ENCODE peak calls at places on chromosome 11, in four cellular contexts. H is neuronal stem cell, E is H9, C is H1. Y is an unnamed sample.

GRCh38 chr11:32947985-32948384 is 55.4 kb downstream of the QSER1 start:
- DNase-seq in H (no peak), E (no peak), C (no peak), Y (no peak)

GRCh38 chr11:82807646-82808045 is 74.0 kb upstream of the FAM181B start:
- DNase-seq in H (no peak), E (no peak), C (no peak), Y (no peak)

GRCh38 chr11:17742019-17742418 is 7.4 kb downstream of the KCNC1 start:
- DNase-seq in H (no peak), E (no peak), C (no peak), Y (no peak)

GRCh38 chr11:126739499-126740145 is 260.9 kb downstream of the KIRREL3 start:
- DNase-seq in H (no peak), E (no peak), C (no peak), Y (no peak)

GRCh38 chr11:71580057-71581003 is 2.3 kb downstream of the KRTAP5-11 start:
- DNase-seq in H (peak; percentile 23), E (peak; percentile 75), C (no peak), Y (peak; percentile 36)

GRCh38 chr11:30984442-30984816 is 385.1 kb downstream of the DCDC1 start:
- DNase-seq in H (no peak), E (no peak), C (no peak), Y (peak; percentile 54)

GRCh38 chr11:17013548-17014320 is 480 bp downstream of the PLEKHA7 start:
- DNase-seq in H (peak; percentile 3), E (peak; percentile 65), C (peak; percentile 80), Y (peak; percentile 9)

GRCh38 chr11:18705651-18706281 is 7.2 kb downstream of the TMEM86A start:
- DNase-seq in H (no peak), E (no peak), C (no peak), Y (no peak)

GRCh38 chr11:45108070-45109064 is 38.1 kb upstream of the PRDM11 start:
- DNase-seq in H (no peak), E (no peak), C (peak; percentile 42), Y (no peak)

GRCh38 chr11:6319001-6319878 is 1.1 kb downstream of the CAVIN3 start:
- DNase-seq in H (no peak), E (peak; percentile 59), C (peak; percentile 73), Y (peak; percentile 35)

GRCh38 chr11:83573097-83573496 is 286.9 kb upstream of the CCDC90B start:
- DNase-seq in H (no peak), E (no peak), C (no peak), Y (no peak)

DNA sequence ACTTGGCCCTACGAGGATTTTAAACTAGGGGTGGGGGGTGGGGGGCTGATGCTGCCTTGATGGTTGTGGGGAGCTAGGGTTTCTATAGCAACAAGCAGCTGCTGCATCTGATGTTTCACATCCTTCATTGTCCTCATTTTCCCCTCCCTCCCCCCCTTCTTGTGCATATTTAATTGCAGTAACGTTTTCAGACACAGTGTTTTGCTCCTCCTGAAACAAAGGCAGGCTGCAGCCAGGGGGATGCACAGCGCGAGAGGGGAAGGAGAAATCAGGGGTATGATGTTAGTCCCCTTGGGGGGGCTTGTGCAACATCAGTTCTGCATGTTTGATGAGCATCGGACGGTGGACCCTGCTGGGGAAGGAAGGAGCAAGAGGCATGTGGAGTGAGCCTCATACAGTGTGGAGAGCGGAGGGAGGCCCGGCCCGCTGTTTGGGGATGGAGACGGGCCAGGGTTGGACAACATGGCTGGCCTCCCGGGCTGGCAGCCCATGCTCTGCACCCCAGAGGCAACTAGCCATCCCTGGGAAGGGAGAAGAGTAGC is 208.3 kb downstream of the CEP164 start:
- DNase-seq in H (no peak), E (no peak), C (no peak), Y (no peak)
- H3K18ac ChIP-seq in H (peak overlapping the region; percentile 83), E (no peak overlapping the region), C (no peak overlapping the region), Y (no peak overlapping the region)

GRCh38 chr11:65383778-65384177 is 1.3 kb upstream of the SLC25A45 start:
- DNase-seq in H (no peak), E (no peak), C (no peak), Y (no peak)

GRCh38 chr11:65382036-65382803 is at the start of gene SLC25A45:
- DNase-seq in H (no peak), E (peak; percentile 81), C (peak; percentile 80), Y (peak; percentile 96)

GRCh38 chr11:65381721-65382035 is 768 bp downstream of the SLC25A45 start:
- DNase-seq in H (no peak), E (no peak), C (no peak), Y (peak; percentile 87)

GRCh38 chr11:65384301-65384889 is 1.9 kb upstream of the SLC25A45 start:
- DNase-seq in H (no peak), E (no peak), C (no peak), Y (no peak)

GRCh38 chr11:65382804-65383368 is 440 bp upstream of the SLC25A45 start:
- DNase-seq in H (no peak), E (peak; percentile 26), C (no peak), Y (no peak)
- H3K4me1 ChIP-seq in H (peaks cover 15% of the 10 kb centered on the region), E (peaks cover 2% of the 10 kb centered on the region), C (peaks cover 12% of the 10 kb centered on the region), Y (peaks cover 38% of the 10 kb centered on the region)

DNA sequence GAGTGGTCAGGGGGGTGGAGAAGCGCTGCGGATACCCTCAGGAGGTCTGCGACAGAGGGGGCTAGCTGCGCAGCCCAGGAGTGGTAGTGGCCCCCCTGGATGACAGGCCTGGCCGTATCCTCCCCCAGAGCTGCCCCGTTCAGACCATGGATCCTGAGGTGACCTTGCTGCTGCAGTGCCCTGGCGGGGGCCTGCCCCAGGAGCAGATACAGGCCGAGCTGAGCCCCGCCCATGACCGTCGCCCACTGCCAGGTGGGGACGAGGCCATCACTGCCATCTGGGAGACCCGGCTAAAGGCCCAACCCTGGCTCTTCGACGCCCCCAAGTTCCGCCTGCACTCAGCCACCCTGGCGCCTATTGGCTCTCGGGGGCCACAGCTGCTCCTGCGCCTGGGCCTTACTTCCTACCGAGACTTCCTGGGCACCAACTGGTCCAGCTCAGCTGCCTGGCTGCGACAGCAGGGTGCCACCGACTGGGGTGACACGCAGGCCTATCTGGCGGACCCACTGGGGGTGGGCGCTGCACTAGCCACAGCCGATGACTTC is 505 bp downstream of the NUDT22 start:
- DNase-seq in H (no peak), E (peak; percentile 69), C (no peak), Y (peak; percentile 24)
- H3K18ac ChIP-seq in H (peak overlapping the region; percentile 97), E (no peak overlapping the region), C (peak overlapping the region; percentile 90), Y (peak overlapping the region; percentile 76)

GRCh38 chr11:102116453-102117205 is 6.4 kb downstream of the YAP1 start:
- DNase-seq in H (no peak), E (no peak), C (no peak), Y (no peak)

GRCh38 chr11:102115557-102115956 is 5.3 kb downstream of the YAP1 start:
- DNase-seq in H (peak; percentile 45), E (no peak), C (peak; percentile 41), Y (no peak)

GRCh38 chr11:102111787-102112653 is 1.8 kb downstream of the YAP1 start:
- DNase-seq in H (no peak), E (no peak), C (no peak), Y (peak; percentile 67)

GRCh38 chr11:102112654-102112926 is 2.3 kb downstream of the YAP1 start:
- DNase-seq in H (no peak), E (no peak), C (peak; percentile 30), Y (no peak)

GRCh38 chr11:102114032-102114431 is 3.8 kb downstream of the YAP1 start:
- DNase-seq in H (no peak), E (no peak), C (peak; percentile 37), Y (no peak)
- H3K4me1 ChIP-seq in H (peaks cover 6% of the 10 kb centered on the region), E (peaks cover 7% of the 10 kb centered on the region), C (peaks cover 34% of the 10 kb centered on the region), Y (peaks cover 3% of the 10 kb centered on the region)

DNA sequence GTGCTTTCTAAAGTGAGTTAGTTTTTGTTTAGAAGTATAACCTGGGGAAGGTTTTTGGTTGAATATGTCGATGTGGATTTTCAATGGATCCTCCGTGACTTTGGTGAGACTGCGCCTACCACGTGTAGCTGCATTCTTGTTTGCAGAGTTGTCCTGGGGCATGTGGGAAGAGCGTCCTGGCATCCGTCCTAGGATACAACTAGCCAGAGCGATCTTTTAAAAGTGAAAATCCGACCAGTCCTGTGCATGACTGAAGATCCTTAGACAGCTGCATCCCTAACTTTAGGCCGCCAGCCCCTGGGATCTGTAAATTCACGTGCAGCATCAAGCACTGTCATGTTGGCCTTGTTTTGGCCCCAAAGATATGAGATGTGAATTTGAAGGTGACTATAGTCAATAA is 22.4 kb upstream of the THY1 start:
- DNase-seq in H (no peak), E (no peak), C (no peak), Y (no peak)
- H3K18ac ChIP-seq in H (no peak overlapping the region), E (no peak overlapping the region), C (no peak overlapping the region), Y (no peak overlapping the region)

GRCh38 chr11:14914536-14914935 is 22.5 kb upstream of the CYP2R1 start:
- DNase-seq in H (no peak), E (no peak), C (no peak), Y (no peak)

DNA sequence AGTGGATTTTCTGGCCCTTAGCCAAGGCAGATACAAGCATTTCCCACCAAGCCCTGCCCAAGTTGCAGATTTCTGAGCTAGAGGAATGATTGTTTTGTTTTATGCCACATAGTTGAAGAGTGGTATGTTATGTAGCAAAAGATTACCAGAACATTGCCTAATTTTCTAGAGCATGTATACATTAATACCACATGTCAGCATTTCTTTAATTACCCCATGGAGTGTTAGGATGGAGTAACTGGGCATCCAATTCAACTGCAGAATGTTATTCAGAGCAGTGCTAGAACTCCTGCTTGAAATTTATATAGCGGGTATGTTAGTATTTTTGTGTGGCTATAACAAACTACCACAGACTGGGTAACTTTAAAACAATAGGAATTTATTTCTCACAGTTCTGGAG is 24.4 kb upstream of the CYP2R1 start:
- DNase-seq in H (no peak), E (no peak), C (no peak), Y (no peak)
- H3K4me1 ChIP-seq in H (no peaks in the 10 kb centered on the region), E (no peaks in the 10 kb centered on the region), C (no peaks in the 10 kb centered on the region), Y (no peaks in the 10 kb centered on the region)

GRCh38 chr11:73531386-73531785 is 66.5 kb downstream of the FAM168A start:
- DNase-seq in H (no peak), E (no peak), C (no peak), Y (no peak)

GRCh38 chr11:73528420-73528819 is 69.5 kb downstream of the FAM168A start:
- DNase-seq in H (no peak), E (no peak), C (no peak), Y (no peak)

GRCh38 chr11:73530109-73530508 is 67.8 kb downstream of the FAM168A start:
- DNase-seq in H (no peak), E (peak; percentile 55), C (no peak), Y (no peak)

GRCh38 chr11:73528013-73528412 is 69.9 kb downstream of the FAM168A start:
- DNase-seq in H (no peak), E (no peak), C (no peak), Y (peak; percentile 7)

DNA sequence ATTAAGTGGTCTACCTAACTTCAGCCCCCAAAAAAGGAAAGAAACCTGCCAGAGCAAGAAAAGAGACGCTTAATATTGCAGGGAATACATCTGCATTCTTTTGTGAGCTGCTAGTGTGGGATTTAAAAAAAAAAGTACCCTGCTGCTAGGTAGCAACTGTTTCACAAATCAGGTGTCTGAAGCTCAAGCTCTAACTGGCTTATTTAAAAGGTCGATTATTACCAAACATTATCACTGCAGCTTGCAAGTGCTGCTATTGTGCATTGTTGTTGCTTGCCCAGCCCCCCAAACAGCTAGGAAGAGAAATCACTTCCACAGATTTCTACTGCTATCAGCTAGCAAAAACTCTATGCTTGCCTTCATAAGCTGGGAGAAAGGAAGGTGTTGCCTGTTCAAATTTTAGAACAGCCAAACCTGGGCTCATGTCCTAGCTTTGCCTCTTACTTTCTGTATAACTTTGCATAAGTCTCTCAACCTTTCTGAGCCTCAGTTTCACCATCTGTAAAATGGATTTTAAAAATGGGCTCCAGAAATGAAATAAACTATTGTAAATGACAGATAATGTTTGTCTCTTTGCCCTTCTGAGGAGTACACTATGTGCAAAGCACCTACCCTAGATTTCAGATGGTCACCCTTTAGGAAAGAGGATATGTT is 68.9 kb downstream of the FAM168A start:
- DNase-seq in H (no peak), E (no peak), C (no peak), Y (no peak)
- H3K18ac ChIP-seq in H (no peak overlapping the region), E (no peak overlapping the region), C (no peak overlapping the region), Y (no peak overlapping the region)

Y was measured in trophoblast cell.